ENCODE peak calls at places on chromosome 4, in nine cellular contexts. D is activated CD8-positive, alpha-beta memory T cell treated with anti-CD3 and anti-CD28 coated beads, Interleukin-2, amount 50 U/mL, for 48 hours; S is sigmoid colon; T is lung microvascular endothelial cell; X is midbrain; C is NCI-H748 treated with DMSO at 0.1 percent for 48 hours; I is Kasumi-1; M is activated T-helper 1 cell treated with anti-CD3 and anti-CD28 coated beads, Interleukin-2, amount 50 U/mL, for 16 hours; V is activated naive CD4-positive, alpha-beta T cell treated with Interleukin-2 at 50 U/mL for 16 hours. J is an unnamed sample.

GRCh38 chr4:179465131-179465797 is 2023.0 kb upstream of the AGA start:
- DNase-seq in D (no peak), S (no peak), T (no peak), X (no peak), C (no peak), I (peak), M (no peak), V (no peak), J (no peak)

GRCh38 chr4:77931452-77932135 is 69.0 kb downstream of the MRPL1 start:
- DNase-seq in D (no peak), S (no peak), T (peak), X (no peak), C (no peak), I (no peak), M (no peak), V (no peak), J (no peak)

GRCh38 chr4:186487726-186488125 is 67.6 kb downstream of the MTNR1A start:
- DNase-seq in D (no peak), S (no peak), T (no peak), X (peak), C (no peak), I (no peak), M (no peak), V (no peak), J (no peak)

GRCh38 chr4:84582988-84583870 is at the start of gene CDS1:
- DNase-seq in D (peak), S (no peak), T (peak), X (peak), C (peak), I (no peak), M (no peak), V (peak), J (no peak)

GRCh38 chr4:32631824-32632223 is 1911.7 kb downstream of the PCDH7 start:
- DNase-seq in D (no peak), S (no peak), T (no peak), X (no peak), C (no peak), I (no peak), M (no peak), V (no peak), J (no peak)

GRCh38 chr4:86117781-86118302 is 242.0 kb downstream of the MAPK10 start:
- DNase-seq in D (no peak), S (no peak), T (no peak), X (no peak), C (no peak), I (no peak), M (no peak), V (no peak), J (no peak)

GRCh38 chr4:87521757-87522374 is 7.3 kb downstream of the SPARCL1 start:
- DNase-seq in D (no peak), S (no peak), T (no peak), X (no peak), C (no peak), I (no peak), M (no peak), V (no peak), J (no peak)

GRCh38 chr4:140626982-140627381 is 58.2 kb upstream of the UCP1 start:
- DNase-seq in D (no peak), S (no peak), T (peak), X (no peak), C (no peak), I (no peak), M (no peak), V (no peak), J (no peak)

GRCh38 chr4:47862297-47862696 is 24.4 kb upstream of the CORIN start:
- DNase-seq in D (no peak), S (no peak), T (no peak), X (no peak), C (no peak), I (no peak), M (no peak), V (no peak), J (no peak)

GRCh38 chr4:86670739-86671138 is 76.6 kb downstream of the PTPN13 start:
- DNase-seq in D (no peak), S (no peak), T (no peak), X (no peak), C (no peak), I (no peak), M (no peak), V (no peak), J (no peak)

GRCh38 chr4:135032670-135033069 is 831.1 kb upstream of the PABPC4L start:
- DNase-seq in D (no peak), S (no peak), T (no peak), X (no peak), C (no peak), I (no peak), M (no peak), V (no peak), J (no peak)

GRCh38 chr4:147096667-147097604 is 151.3 kb upstream of the TTC29 start:
- DNase-seq in D (no peak), S (no peak), T (peak), X (peak), C (peak), I (peak), M (no peak), V (no peak), J (no peak)

GRCh38 chr4:18063079-18063478 is 41.5 kb upstream of the LCORL start:
- DNase-seq in D (no peak), S (no peak), T (no peak), X (no peak), C (no peak), I (no peak), M (no peak), V (no peak), J (no peak)

GRCh38 chr4:8410641-8411271 is 29.8 kb downstream of the ACOX3 start:
- DNase-seq in D (no peak), S (no peak), T (peak), X (no peak), C (peak), I (peak), M (no peak), V (no peak), J (no peak)

GRCh38 chr4:185865901-185866328 is 53.9 kb upstream of the SORBS2 start:
- DNase-seq in D (no peak), S (no peak), T (peak), X (no peak), C (no peak), I (no peak), M (no peak), V (no peak), J (no peak)

GRCh38 chr4:155891058-155891457 is 12.4 kb upstream of the TDO2 start:
- DNase-seq in D (no peak), S (no peak), T (no peak), X (no peak), C (no peak), I (no peak), M (no peak), V (no peak), J (no peak)

GRCh38 chr4:37699874-37700481 is 13.8 kb upstream of the RELL1 start:
- DNase-seq in D (no peak), S (no peak), T (no peak), X (no peak), C (no peak), I (no peak), M (no peak), V (no peak), J (no peak)